ENCODE peak calls at places on chromosome 1, in six cellular contexts. One of them, this sample, is unnamed.

GRCh38 chr1:115677570-115677969 is 35.8 kb downstream of the VANGL1 start:
- DNase-seq in NCI-H1694: no peak
- DNase-seq in stimulated activated naive CD8-positive, alpha-beta T cell treated with anti-CD3 and anti-CD28 coated beads, Interleukin-15, Interleukin-2, amounts not matched to agents 100 U/mL and 50 U/mL, for 24 hours: no peak
- DNase-seq in retina: no peak
- DNase-seq in Kasumi-1: no peak
- DNase-seq in heart left ventricle: no peak
- DNase-seq in this sample: no peak

GRCh38 chr1:921011-921837 is 2.5 kb upstream of the SAMD11 start:
- DNase-seq in stimulated activated naive CD8-positive, alpha-beta T cell treated with anti-CD3 and anti-CD28 coated beads, Interleukin-15, Interleukin-2, amounts not matched to agents 100 U/mL and 50 U/mL, for 24 hours: peak; percentile 48
- DNase-seq in heart left ventricle: peak; percentile 66
- DNase-seq in retina: peak; percentile 94
- DNase-seq in NCI-H1694: peak; percentile 40
- DNase-seq in Kasumi-1: peak; percentile 64
- DNase-seq in this sample: peak; percentile 92

GRCh38 chr1:14862114-14862513 is 263.6 kb downstream of the KAZN start:
- DNase-seq in Kasumi-1: no peak
- DNase-seq in retina: no peak
- DNase-seq in heart left ventricle: no peak
- DNase-seq in NCI-H1694: no peak
- DNase-seq in stimulated activated naive CD8-positive, alpha-beta T cell treated with anti-CD3 and anti-CD28 coated beads, Interleukin-15, Interleukin-2, amounts not matched to agents 100 U/mL and 50 U/mL, for 24 hours: no peak
- DNase-seq in this sample: no peak

GRCh38 chr1:31991202-31991601 is 22.5 kb upstream of the KHDRBS1 start:
- DNase-seq in heart left ventricle: no peak
- DNase-seq in stimulated activated naive CD8-positive, alpha-beta T cell treated with anti-CD3 and anti-CD28 coated beads, Interleukin-15, Interleukin-2, amounts not matched to agents 100 U/mL and 50 U/mL, for 24 hours: no peak
- DNase-seq in NCI-H1694: no peak
- DNase-seq in retina: no peak
- DNase-seq in Kasumi-1: no peak
- DNase-seq in this sample: no peak

GRCh38 chr1:28507247-28507645 is 1.4 kb downstream of the RCC1 start:
- DNase-seq in NCI-H1694: no peak
- DNase-seq in heart left ventricle: no peak
- DNase-seq in retina: no peak
- DNase-seq in stimulated activated naive CD8-positive, alpha-beta T cell treated with anti-CD3 and anti-CD28 coated beads, Interleukin-15, Interleukin-2, amounts not matched to agents 100 U/mL and 50 U/mL, for 24 hours: peak; percentile 36
- DNase-seq in Kasumi-1: no peak
- DNase-seq in this sample: no peak

GRCh38 chr1:169949139-169949538 is 55.4 kb upstream of the SCYL3 start:
- DNase-seq in heart left ventricle: no peak
- DNase-seq in stimulated activated naive CD8-positive, alpha-beta T cell treated with anti-CD3 and anti-CD28 coated beads, Interleukin-15, Interleukin-2, amounts not matched to agents 100 U/mL and 50 U/mL, for 24 hours: no peak
- DNase-seq in retina: no peak
- DNase-seq in NCI-H1694: no peak
- DNase-seq in Kasumi-1: no peak
- DNase-seq in this sample: no peak

GRCh38 chr1:232764458-232765231 is 40.6 kb upstream of the MAP10 start:
- DNase-seq in heart left ventricle: no peak
- DNase-seq in NCI-H1694: peak; percentile 56
- DNase-seq in Kasumi-1: no peak
- DNase-seq in retina: no peak
- DNase-seq in stimulated activated naive CD8-positive, alpha-beta T cell treated with anti-CD3 and anti-CD28 coated beads, Interleukin-15, Interleukin-2, amounts not matched to agents 100 U/mL and 50 U/mL, for 24 hours: no peak
- DNase-seq in this sample: no peak

GRCh38 chr1:106956721-106957120 is 99.8 kb upstream of the PRMT6 start:
- DNase-seq in stimulated activated naive CD8-positive, alpha-beta T cell treated with anti-CD3 and anti-CD28 coated beads, Interleukin-15, Interleukin-2, amounts not matched to agents 100 U/mL and 50 U/mL, for 24 hours: no peak
- DNase-seq in heart left ventricle: no peak
- DNase-seq in retina: no peak
- DNase-seq in Kasumi-1: no peak
- DNase-seq in NCI-H1694: no peak
- DNase-seq in this sample: no peak

GRCh38 chr1:176225911-176226310 is 18.8 kb upstream of the COP1 start:
- DNase-seq in retina: no peak
- DNase-seq in NCI-H1694: no peak
- DNase-seq in Kasumi-1: no peak
- DNase-seq in stimulated activated naive CD8-positive, alpha-beta T cell treated with anti-CD3 and anti-CD28 coated beads, Interleukin-15, Interleukin-2, amounts not matched to agents 100 U/mL and 50 U/mL, for 24 hours: no peak
- DNase-seq in heart left ventricle: no peak
- DNase-seq in this sample: no peak

GRCh38 chr1:4962836-4963235 is 308.4 kb downstream of the AJAP1 start:
- DNase-seq in Kasumi-1: no peak
- DNase-seq in NCI-H1694: no peak
- DNase-seq in retina: no peak
- DNase-seq in heart left ventricle: no peak
- DNase-seq in stimulated activated naive CD8-positive, alpha-beta T cell treated with anti-CD3 and anti-CD28 coated beads, Interleukin-15, Interleukin-2, amounts not matched to agents 100 U/mL and 50 U/mL, for 24 hours: no peak
- DNase-seq in this sample: no peak

GRCh38 chr1:40257313-40257687 is 736 bp upstream of the ZMPSTE24 start:
- DNase-seq in heart left ventricle: no peak
- DNase-seq in NCI-H1694: no peak
- DNase-seq in Kasumi-1: no peak
- DNase-seq in retina: no peak
- DNase-seq in stimulated activated naive CD8-positive, alpha-beta T cell treated with anti-CD3 and anti-CD28 coated beads, Interleukin-15, Interleukin-2, amounts not matched to agents 100 U/mL and 50 U/mL, for 24 hours: no peak
- DNase-seq in this sample: no peak

This sample was measured in NCI-H446.